ENCODE peak calls at places on chromosomes 11 and 22, in five cellular contexts. A, Q, D, M and B are unnamed samples.

GRCh38 chr22:24325105-24325757 is 54.6 kb downstream of the SPECC1L start:
- DNase-seq in A (no peak), Q (peak; percentile 74), D (no peak), M (peak; percentile 92), B (no peak)

GRCh38 chr11:115279831-115280761 is 224.1 kb downstream of the CADM1 start:
- DNase-seq in A (no peak), Q (no peak), D (no peak), M (peak; percentile 61), B (no peak)

GRCh38 chr11:65859812-65860277 is 388 bp upstream of the MUS81 start:
- DNase-seq in A (no peak), Q (no peak), D (no peak), M (no peak), B (no peak)

GRCh38 chr22:32562916-32563315 is 88.3 kb downstream of the FBXO7 start:
- DNase-seq in A (no peak), Q (peak; percentile 22), D (no peak), M (peak; percentile 27), B (no peak)

GRCh38 chr22:29632672-29633071 is 29.2 kb downstream of the NF2 start:
- DNase-seq in A (no peak), Q (no peak), D (no peak), M (no peak), B (no peak)

GRCh38 chr11:24687748-24688147 is 190.9 kb downstream of the LUZP2 start:
- DNase-seq in A (no peak), Q (no peak), D (no peak), M (no peak), B (no peak)

GRCh38 chr22:43289551-43289963 is 53.6 kb downstream of the SCUBE1 start:
- DNase-seq in A (no peak), Q (no peak), D (no peak), M (peak; percentile 27), B (no peak)

GRCh38 chr11:124643605-124644425 is 21.2 kb downstream of the TBRG1 start:
- DNase-seq in A (no peak), Q (peak; percentile 5), D (no peak), M (peak; percentile 74), B (no peak)

GRCh38 chr11:80083561-80083960 is 642.7 kb upstream of the TENM4 start:
- DNase-seq in A (no peak), Q (no peak), D (no peak), M (no peak), B (no peak)

GRCh38 chr22:38792833-38793232 is 1.1 kb downstream of the DNAL4 start:
- DNase-seq in A (no peak), Q (peak; percentile 47), D (no peak), M (peak; percentile 41), B (no peak)

GRCh38 chr11:85941380-85941973 is 86.3 kb downstream of the CCDC83 start:
- DNase-seq in A (peak; percentile 70), Q (peak; percentile 69), D (peak; percentile 29), M (peak; percentile 62), B (peak; percentile 14)

GRCh38 chr22:46542011-46542985 is 4.9 kb upstream of the CELSR1 start:
- DNase-seq in A (peak; percentile 91), Q (peak; percentile 80), D (no peak), M (peak; percentile 63), B (peak; percentile 50)

GRCh38 chr11:33687733-33688479 is 12.7 kb downstream of the C11orf91 start:
- DNase-seq in A (no peak), Q (peak; percentile 72), D (no peak), M (peak; percentile 76), B (peak; percentile 57)

GRCh38 chr11:111935331-111936044 is 1.7 kb upstream of the DIXDC1 start:
- DNase-seq in A (no peak), Q (peak; percentile 42), D (no peak), M (peak; percentile 61), B (no peak)

GRCh38 chr11:130763087-130763980 is 152.9 kb downstream of the SNX19 start:
- DNase-seq in A (no peak), Q (no peak), D (no peak), M (no peak), B (no peak)

GRCh38 chr11:120055646-120056045 is 82.3 kb downstream of the TRIM29 start:
- DNase-seq in A (peak; percentile 41), Q (peak; percentile 6), D (no peak), M (no peak), B (peak; percentile 31)

GRCh38 chr11:71311928-71312510 is 59.6 kb upstream of the SHANK2 start:
- DNase-seq in A (peak; percentile 9), Q (no peak), D (no peak), M (no peak), B (no peak)

GRCh38 chr22:38049812-38050619 is 7.2 kb upstream of the PICK1 start:
- DNase-seq in A (no peak), Q (no peak), D (no peak), M (no peak), B (no peak)

GRCh38 chr22:21073023-21073422 is 27.3 kb downstream of the LRRC74B start:
- DNase-seq in A (no peak), Q (peak; percentile 52), D (no peak), M (no peak), B (no peak)

GRCh38 chr22:30408388-30409101 is 11.7 kb downstream of the SEC14L2 start:
- DNase-seq in A (no peak), Q (no peak), D (no peak), M (peak; percentile 67), B (no peak)

GRCh38 chr22:41542224-41542623 is 2.0 kb downstream of the POLR3H start:
- DNase-seq in A (no peak), Q (no peak), D (no peak), M (no peak), B (no peak)

GRCh38 chr11:55701429-55701828 is 39.4 kb downstream of the OR4C6 start:
- DNase-seq in A (no peak), Q (no peak), D (no peak), M (no peak), B (no peak)

GRCh38 chr11:55707029-55707428 is 45.0 kb downstream of the OR4C6 start:
- DNase-seq in A (no peak), Q (peak; percentile 49), D (no peak), M (peak; percentile 17), B (no peak)
- H3K9me3 ChIP-seq in A (peaks cover 26% of the 10 kb centered on the region), Q (peaks cover 5% of the 10 kb centered on the region), D (peaks cover 24% of the 10 kb centered on the region), M (peaks cover 21% of the 10 kb centered on the region), B (no peaks in the 10 kb centered on the region)

DNA sequence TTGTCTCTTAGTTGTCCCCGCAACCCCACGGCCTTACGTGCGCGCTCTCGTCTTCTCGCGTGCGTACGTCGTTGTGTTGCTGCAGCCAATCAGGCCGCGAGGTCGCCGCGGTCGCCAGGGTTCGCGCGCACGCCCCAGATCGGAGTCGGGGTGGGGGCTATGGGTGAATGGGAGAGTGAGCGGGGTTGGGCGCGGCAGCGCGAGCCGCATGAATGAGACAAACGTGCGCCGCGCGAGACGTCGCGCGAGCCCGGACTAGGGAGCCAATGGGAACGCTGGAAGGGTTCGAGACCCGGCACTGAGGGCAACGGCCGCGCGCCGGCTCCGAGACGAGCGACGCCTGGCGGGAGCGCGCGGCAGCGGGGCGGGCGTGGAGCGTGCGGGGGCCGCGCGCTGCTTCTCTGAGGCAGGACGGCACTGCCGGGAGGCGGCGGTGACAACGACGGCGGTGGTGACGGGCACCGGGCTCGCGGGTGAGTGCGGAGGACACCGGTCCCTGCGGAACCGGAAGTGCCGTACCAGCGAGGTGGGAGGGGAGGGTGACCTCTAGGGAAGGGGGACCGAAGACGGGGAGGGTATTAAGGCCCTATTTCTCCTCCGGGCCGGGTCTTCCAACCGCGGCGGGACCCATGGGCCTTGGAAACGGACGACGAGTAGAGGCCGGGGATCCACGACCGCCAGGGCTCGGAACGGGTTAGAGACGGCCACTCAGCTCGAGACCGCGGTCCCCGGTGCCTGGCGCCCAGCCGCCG is at the start of gene ZDHHC5:
- DNase-seq in A (peak; percentile 99), Q (peak; percentile 99), D (peak; percentile 97), M (peak; percentile 99), B (peak; percentile 99)
- H3K4ac ChIP-seq in A (no peak within 1 kb of the TSS), Q (peak within 1 kb of the TSS; percentile 46), D (peak within 1 kb of the TSS; percentile 40), M (peak within 1 kb of the TSS; percentile 66), B (peak within 1 kb of the TSS; percentile 26)

DNA sequence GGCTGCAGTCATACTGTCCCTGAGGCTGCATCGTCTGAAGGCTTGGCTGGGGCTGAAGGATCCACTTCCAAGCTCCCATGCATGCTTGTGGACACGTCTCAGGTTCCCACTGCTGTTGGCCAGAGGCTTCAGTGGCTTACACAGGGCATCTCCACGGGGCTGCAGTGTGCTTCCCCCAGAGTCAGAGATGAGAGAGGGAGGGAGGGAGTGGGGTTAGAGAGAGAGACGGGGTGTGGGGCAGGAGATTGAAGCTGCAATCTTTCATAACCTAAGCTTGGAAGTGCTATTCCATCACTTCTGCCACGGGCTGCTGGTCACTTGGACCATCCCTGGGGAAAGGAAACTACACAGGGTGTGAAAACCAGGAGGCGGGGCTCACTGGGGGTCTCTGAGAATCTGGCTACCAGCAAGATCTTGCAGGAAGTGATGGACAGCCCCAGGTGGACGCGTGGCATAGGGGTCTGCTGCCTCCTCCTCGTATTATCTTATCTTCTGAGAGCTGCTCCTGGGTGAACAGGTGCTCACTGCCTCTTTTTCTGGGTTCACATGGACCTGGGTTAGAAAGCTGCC is 63.0 kb upstream of the MYEOV start:
- DNase-seq in A (peak; percentile 12), Q (no peak), D (no peak), M (no peak), B (no peak)
- H2BK12ac ChIP-seq in A (no peak overlapping the region), Q (no peak overlapping the region), D (no peak overlapping the region), M (no peak overlapping the region), B (no peak overlapping the region)

DNA sequence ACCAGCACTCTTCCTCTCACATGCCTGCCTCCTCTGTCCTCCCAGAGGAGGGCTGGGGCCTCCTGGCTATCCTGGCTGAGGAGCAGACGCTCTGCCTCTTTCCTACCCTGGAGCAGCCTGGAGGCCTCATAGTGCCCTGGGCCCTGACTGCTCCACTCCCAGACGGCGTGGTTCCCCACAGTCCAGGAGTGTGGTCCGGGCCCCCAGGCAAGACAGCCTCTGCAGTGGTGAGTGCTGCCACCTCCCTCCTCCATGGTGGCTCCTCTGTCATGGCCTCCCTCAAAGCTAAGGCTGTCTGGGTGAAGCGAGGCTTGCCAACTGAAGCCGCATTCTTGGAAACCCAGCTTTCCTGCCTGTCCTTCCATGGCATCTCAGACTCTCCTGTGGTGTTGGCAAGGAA is 19.8 kb downstream of the GAB4 start:
- DNase-seq in A (no peak), Q (no peak), D (no peak), M (no peak), B (no peak)
- H3K9me3 ChIP-seq in A (peaks cover 10% of the 10 kb centered on the region), Q (peaks cover 39% of the 10 kb centered on the region), D (peaks cover 81% of the 10 kb centered on the region), M (peaks cover 29% of the 10 kb centered on the region), B (no peaks in the 10 kb centered on the region)

GRCh38 chr11:88553204-88553603 is 215.7 kb upstream of the CTSC start:
- DNase-seq in A (no peak), Q (no peak), D (no peak), M (peak; percentile 35), B (no peak)

GRCh38 chr11:88552377-88553029 is 215.0 kb upstream of the CTSC start:
- DNase-seq in A (peak; percentile 79), Q (peak; percentile 71), D (peak; percentile 21), M (peak; percentile 62), B (peak; percentile 12)

GRCh38 chr11:88555018-88555828 is 217.7 kb upstream of the CTSC start:
- DNase-seq in A (no peak), Q (peak; percentile 12), D (no peak), M (peak; percentile 98), B (no peak)

GRCh38 chr11:88555829-88556202 is 218.3 kb upstream of the CTSC start:
- DNase-seq in A (no peak), Q (no peak), D (no peak), M (peak; percentile 15), B (no peak)
- H3K4ac ChIP-seq in A (no peak overlapping the region), Q (no peak overlapping the region), D (no peak overlapping the region), M (no peak overlapping the region), B (no peak overlapping the region)